ENCODE peak calls at places on chromosomes 7 and 10, in eight cellular contexts. C is NCI-H82; U is activated T-helper 1 cell treated with anti-CD3 and anti-CD28 coated beads, Interleukin-12 subunit alpha, Interleukin-12 subunit beta, Interleukin-2, Interleukin-4 antibody, amounts not matched to agents 30 ng/mL and 10 ng/mL and 1 ng/mL, durations not matched to agents 14 hours and 24 hours and 36 hours; V is kidney epithelial cell; S is fibroblast of lung; D is stimulated activated CD8-positive, alpha-beta memory T cell treated with anti-CD3 and anti-CD28 coated beads, Interleukin-15, amount 100 ng/mL, for 24 hours; Y is NCI-H460; F is sciatic nerve. J is an unnamed sample.

GRCh38 chr10:88557246-88557645 is 25.9 kb downstream of the RNLS start:
- DNase-seq in C (no peak), U (no peak), V (no peak), S (peak; percentile 36), D (no peak), Y (no peak), F (no peak), J (no peak)

GRCh38 chr10:11697718-11698527 is 44.3 kb upstream of the ECHDC3 start:
- DNase-seq in C (no peak), U (no peak), V (no peak), S (no peak), D (no peak), Y (no peak), F (no peak), J (no peak)

GRCh38 chr10:86674912-86675311 is 6.6 kb downstream of the LDB3 start:
- DNase-seq in C (no peak), U (no peak), V (no peak), S (no peak), D (no peak), Y (no peak), F (no peak), J (no peak)

GRCh38 chr10:63331586-63331985 is 134.2 kb downstream of the JMJD1C start:
- DNase-seq in C (no peak), U (no peak), V (no peak), S (peak; percentile 13), D (no peak), Y (no peak), F (no peak), J (peak; percentile 18)

GRCh38 chr7:16727736-16728135 is 25.8 kb upstream of the TSPAN13 start:
- DNase-seq in C (no peak), U (no peak), V (no peak), S (peak; percentile 11), D (no peak), Y (peak; percentile 84), F (no peak), J (no peak)

GRCh38 chr10:8375137-8375536 is 320.6 kb downstream of the GATA3 start:
- DNase-seq in C (no peak), U (no peak), V (no peak), S (no peak), D (no peak), Y (no peak), F (no peak), J (no peak)

GRCh38 chr10:75228278-75228677 is 7.5 kb downstream of the COMTD1 start:
- DNase-seq in C (no peak), U (no peak), V (no peak), S (no peak), D (no peak), Y (no peak), F (peak; percentile 22), J (no peak)

GRCh38 chr10:7243873-7244272 is 167.0 kb downstream of the SFMBT2 start:
- DNase-seq in C (no peak), U (no peak), V (no peak), S (no peak), D (no peak), Y (no peak), F (no peak), J (no peak)

GRCh38 chr7:47373871-47374451 is 207.9 kb downstream of the TNS3 start:
- DNase-seq in C (no peak), U (no peak), V (no peak), S (no peak), D (no peak), Y (no peak), F (no peak), J (no peak)

GRCh38 chr10:92891885-92892705 is 43.8 kb downstream of the EXOC6 start:
- DNase-seq in C (no peak), U (no peak), V (peak; percentile 91), S (peak; percentile 86), D (no peak), Y (peak; percentile 59), F (peak; percentile 65), J (peak; percentile 95)

GRCh38 chr7:47634273-47634672 is 52.4 kb upstream of the TNS3 start:
- DNase-seq in C (no peak), U (no peak), V (no peak), S (peak; percentile 81), D (no peak), Y (no peak), F (no peak), J (no peak)

GRCh38 chr10:88616250-88616977 is 29.9 kb downstream of the LIPJ start:
- DNase-seq in C (no peak), U (no peak), V (no peak), S (peak; percentile 4), D (no peak), Y (no peak), F (peak; percentile 58), J (no peak)

GRCh38 chr10:95275726-95276366 is 15.0 kb downstream of the PDLIM1 start:
- DNase-seq in C (no peak), U (no peak), V (no peak), S (peak; percentile 83), D (no peak), Y (no peak), F (no peak), J (peak; percentile 63)

GRCh38 chr10:62043493-62043938 is 142.0 kb downstream of the ARID5B start:
- DNase-seq in C (no peak), U (no peak), V (peak; percentile 73), S (peak; percentile 96), D (no peak), Y (no peak), F (no peak), J (no peak)

GRCh38 chr10:60662917-60663614 is 115.2 kb upstream of the CDK1 start:
- DNase-seq in C (no peak), U (no peak), V (no peak), S (peak; percentile 78), D (no peak), Y (no peak), F (no peak), J (peak; percentile 51)

GRCh38 chr10:4250497-4250887 is 465.5 kb upstream of the KLF6 start:
- DNase-seq in C (no peak), U (no peak), V (no peak), S (no peak), D (no peak), Y (no peak), F (no peak), J (no peak)

GRCh38 chr7:101669307-101669706 is 40.2 kb upstream of the MYL10 start:
- DNase-seq in C (no peak), U (no peak), V (no peak), S (no peak), D (no peak), Y (no peak), F (no peak), J (no peak)

J was measured in NCI-H226.